ENCODE peak calls at places on chromosomes 11 and 22, in seven cellular contexts. C, S, R, I, N, U and T are unnamed samples.
A peak's percentile ranks its signal among the peaks of the same experiment; 100 is the strongest.

GRCh38 chr22:46699091-46699490 is 39.0 kb downstream of the CERK start:
- DNase-seq in C (no peak), S (peak; percentile 20), R (no peak), I (no peak), N (no peak), U (no peak), T (no peak)

GRCh38 chr11:59265735-59266134 is 53.0 kb upstream of the MPEG1 start:
- DNase-seq in C (no peak), S (no peak), R (no peak), I (no peak), N (no peak), U (no peak), T (no peak)

GRCh38 chr11:36631704-36632287 is 33.8 kb upstream of the RAG2 start:
- DNase-seq in C (no peak), S (no peak), R (no peak), I (no peak), N (no peak), U (no peak), T (no peak)

GRCh38 chr11:47451990-47452389 is 3.1 kb upstream of the RAPSN start:
- DNase-seq in C (no peak), S (no peak), R (no peak), I (no peak), N (no peak), U (no peak), T (no peak)

GRCh38 chr11:38562562-38562961 is 1964.5 kb upstream of the RAG2 start:
- DNase-seq in C (no peak), S (no peak), R (no peak), I (no peak), N (no peak), U (no peak), T (no peak)

GRCh38 chr11:102780491-102780918 is at the start of gene MMP10:
- DNase-seq in C (no peak), S (no peak), R (peak; percentile 63), I (no peak), N (peak; percentile 74), U (no peak), T (no peak)

GRCh38 chr11:33801821-33802413 is 27.6 kb upstream of the FBXO3 start:
- DNase-seq in C (no peak), S (no peak), R (no peak), I (no peak), N (no peak), U (no peak), T (no peak)

GRCh38 chr11:125390949-125391348 is 105.1 kb downstream of the FEZ1 start:
- DNase-seq in C (no peak), S (no peak), R (no peak), I (no peak), N (peak; percentile 70), U (no peak), T (no peak)

GRCh38 chr11:127789887-127790286 is 789.3 kb upstream of the KIRREL3 start:
- DNase-seq in C (no peak), S (no peak), R (no peak), I (no peak), N (peak; percentile 1), U (no peak), T (no peak)

GRCh38 chr22:22770280-22770871 is 117.2 kb upstream of the IGLL5 start:
- DNase-seq in C (no peak), S (no peak), R (peak; percentile 33), I (no peak), N (no peak), U (peak; percentile 17), T (no peak)

GRCh38 chr11:107741044-107741823 is 29.4 kb upstream of the SLN start:
- DNase-seq in C (peak; percentile 67), S (no peak), R (no peak), I (peak; percentile 66), N (peak; percentile 44), U (no peak), T (no peak)

GRCh38 chr11:33476945-33477584 is 219.9 kb downstream of the HIPK3 start:
- DNase-seq in C (no peak), S (no peak), R (no peak), I (no peak), N (peak; percentile 50), U (no peak), T (no peak)

GRCh38 chr22:17119481-17120202 is 1.5 kb downstream of the TMEM121B start:
- DNase-seq in C (no peak), S (peak; percentile 65), R (no peak), I (peak; percentile 85), N (no peak), U (no peak), T (no peak)

GRCh38 chr11:123072279-123072678 is 10.3 kb upstream of the HSPA8 start:
- DNase-seq in C (peak; percentile 30), S (no peak), R (no peak), I (no peak), N (no peak), U (no peak), T (no peak)

GRCh38 chr11:43278302-43278956 is 33.4 kb upstream of the API5 start:
- DNase-seq in C (no peak), S (no peak), R (peak; percentile 27), I (no peak), N (peak; percentile 23), U (no peak), T (no peak)

GRCh38 chr22:45552580-45553332 is 50.1 kb downstream of the FBLN1 start:
- DNase-seq in C (peak; percentile 59), S (peak; percentile 88), R (no peak), I (no peak), N (peak; percentile 96), U (peak; percentile 85), T (no peak)

GRCh38 chr11:125123947-125124633 is 12.7 kb upstream of the TMEM218 start:
- DNase-seq in C (peak; percentile 81), S (peak; percentile 57), R (peak; percentile 71), I (peak; percentile 75), N (peak; percentile 32), U (peak; percentile 24), T (no peak)

GRCh38 chr11:13262096-13262495 is 15.5 kb upstream of the BMAL1 start:
- DNase-seq in C (no peak), S (no peak), R (no peak), I (no peak), N (no peak), U (no peak), T (no peak)

GRCh38 chr22:39129746-39130145 is 22.7 kb downstream of the CBX7 start:
- DNase-seq in C (no peak), S (no peak), R (no peak), I (no peak), N (no peak), U (no peak), T (no peak)

GRCh38 chr11:66851698-66852465 is 5.0 kb upstream of the LRFN4 start:
- DNase-seq in C (no peak), S (no peak), R (no peak), I (peak; percentile 64), N (no peak), U (no peak), T (no peak)
- TF ChIP-seq CTCF in C (no peak), S (no peak), R (no peak), I (no peak), N (peak; percentile 5), U (no peak), T (no peak)

GRCh38 chr11:18632841-18633240 is 1.3 kb downstream of the SPTY2D1 start:
- DNase-seq in C (no peak), S (no peak), R (no peak), I (no peak), N (peak; percentile 6), U (no peak), T (no peak)

GRCh38 chr11:18633256-18634139 is 644 bp downstream of the SPTY2D1 start:
- DNase-seq in C (no peak), S (no peak), R (no peak), I (no peak), N (peak; percentile 48), U (no peak), T (no peak)

DNA sequence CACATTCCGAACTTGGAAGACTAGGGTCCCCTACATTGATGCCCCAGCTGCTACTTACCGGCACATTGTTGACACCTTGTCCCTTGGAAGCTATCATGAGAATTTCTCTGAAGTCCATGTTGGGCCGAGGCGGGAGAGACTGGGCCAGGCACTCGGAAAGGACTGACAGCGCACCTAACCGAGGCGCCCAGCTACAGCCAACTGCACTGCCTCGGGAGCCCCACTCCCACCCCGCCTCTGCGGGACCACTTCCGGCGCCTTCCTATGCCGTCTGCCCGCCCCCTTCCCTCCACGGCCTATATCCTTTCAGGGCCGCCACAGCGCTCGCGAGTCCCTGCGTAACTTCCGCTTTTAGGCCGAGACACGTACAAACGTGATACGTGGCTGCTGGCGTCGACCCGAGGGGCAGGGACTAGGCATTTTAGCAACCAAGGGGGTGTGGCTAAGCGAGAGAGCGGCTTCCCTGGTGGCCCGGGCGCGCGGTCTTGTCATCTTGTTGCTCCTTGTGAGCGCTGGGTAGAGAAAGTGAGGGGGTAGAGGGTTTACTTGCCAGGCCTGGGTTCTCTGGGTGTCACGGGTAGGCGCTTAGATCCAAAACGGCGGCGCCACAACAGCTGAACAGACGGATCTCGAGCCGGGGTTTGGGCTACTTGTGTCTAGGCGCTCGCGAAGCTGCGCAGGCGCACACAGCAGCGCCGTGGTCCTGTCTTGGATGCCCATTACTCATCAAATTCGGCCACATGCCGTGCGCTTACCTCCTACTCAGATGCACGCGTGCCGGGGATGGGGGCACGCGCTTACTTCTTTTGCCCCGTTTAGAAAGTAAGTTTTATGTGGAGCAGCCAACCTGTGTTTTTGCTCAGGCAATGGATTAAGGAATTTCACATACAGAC is at the start of gene SPTY2D1:
- DNase-seq in C (peak; percentile 100), S (peak; percentile 100), R (peak; percentile 96), I (peak; percentile 100), N (peak; percentile 99), U (peak; percentile 99), T (peak; percentile 95)
- TF ChIP-seq POLR2A in C (peak; percentile 39), S (peak; percentile 4), R (peak; percentile 68), I (peak; percentile 12), N (peak; percentile 98), U (peak; percentile 88), T (peak; percentile 86)

DNA sequence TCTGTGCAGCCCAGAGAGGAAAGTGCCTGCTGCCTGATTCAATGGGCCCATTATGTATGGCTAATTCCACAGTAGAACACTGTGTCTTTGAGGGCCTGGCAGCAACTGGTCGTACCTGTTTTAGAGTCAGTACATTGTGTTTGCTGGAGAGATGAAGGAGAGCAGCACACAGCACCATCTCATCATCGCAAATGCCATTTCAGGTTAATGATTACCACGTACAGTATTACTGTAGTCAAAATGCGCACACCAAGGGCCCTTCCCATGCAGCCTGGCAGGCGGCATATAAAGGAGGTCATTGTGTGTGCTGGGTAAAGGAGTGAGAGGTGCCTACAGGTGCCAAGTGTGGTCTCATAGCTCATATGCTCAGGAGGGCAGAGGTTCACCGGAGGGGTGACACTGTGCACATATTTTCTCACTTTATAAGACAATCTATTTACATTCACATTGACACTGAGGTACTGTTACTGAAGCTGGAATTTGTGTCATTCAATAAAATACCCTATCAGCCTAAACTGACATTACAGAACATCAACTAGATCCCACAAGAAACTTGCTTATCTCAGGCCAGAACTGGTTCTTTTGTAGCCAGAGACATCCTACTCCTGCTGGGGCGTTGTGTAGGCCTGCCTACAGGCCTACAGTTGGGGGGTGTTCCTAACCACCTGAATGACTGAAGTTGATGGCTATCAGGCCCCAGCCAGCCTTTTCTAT is 90.4 kb downstream of the APIP start:
- DNase-seq in C (peak; percentile 75), S (no peak), R (no peak), I (no peak), N (no peak), U (no peak), T (no peak)
- H3K27ac ChIP-seq in C (peak overlapping the region; percentile 64), S (no peak overlapping the region), R (peak overlapping the region; percentile 7), I (no peak overlapping the region), N (no peak overlapping the region), U (no peak overlapping the region), T (peak overlapping the region; percentile 79)

DNA sequence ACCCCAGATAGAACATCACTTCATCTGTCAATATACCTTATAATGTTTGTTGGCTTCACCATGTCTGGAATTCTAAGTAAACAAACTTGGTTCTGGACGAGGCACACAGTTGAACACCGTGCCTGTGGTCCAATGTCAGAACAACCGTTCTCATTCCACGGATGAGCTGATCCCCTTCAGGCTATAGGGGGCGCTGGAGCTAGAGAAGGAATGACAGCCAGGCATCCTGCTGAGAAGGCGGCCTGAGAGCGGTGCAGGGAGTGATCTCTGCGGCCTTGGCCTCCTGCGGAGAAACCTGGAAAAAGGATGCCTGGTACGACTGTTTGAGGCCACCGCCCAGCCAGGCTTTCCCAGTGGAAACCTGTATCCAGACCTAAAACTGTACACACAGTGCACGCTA is 48.7 kb downstream of the FDX1 start:
- DNase-seq in C (no peak), S (no peak), R (no peak), I (no peak), N (no peak), U (no peak), T (no peak)
- TF ChIP-seq CTCF in C (no peak), S (no peak), R (no peak), I (no peak), N (no peak), U (no peak), T (no peak)